ENCODE peak calls at places on chromosomes 3 and 15, in nine cellular contexts. X, B, P, R, G, H, Y, U and K are unnamed samples. For H3K9me3, the result is how much of the 10 kb centered on the place peaks cover.

GRCh38 chr15:65275728-65276126 is 11.0 kb downstream of the PARP16 start:
- DNase-seq in X (no peak), B (peak), P (no peak), R (no peak), G (no peak), H (no peak), Y (no peak), U (no peak), K (no peak)

GRCh38 chr3:37816271-37816670 is 45.4 kb upstream of the CTDSPL start:
- DNase-seq in X (no peak), B (no peak), P (no peak), R (no peak), G (no peak), H (no peak), Y (no peak), U (no peak), K (no peak)

GRCh38 chr15:77002954-77003912 is 8.3 kb downstream of the PSTPIP1 start:
- DNase-seq in X (peak), B (no peak), P (peak), R (no peak), G (no peak), H (peak), Y (peak), U (peak), K (peak)

GRCh38 chr3:129605593-129606521 is 619 bp downstream of the PLXND1 start:
- DNase-seq in X (peak), B (no peak), P (peak), R (no peak), G (peak), H (peak), Y (peak), U (peak), K (no peak)

GRCh38 chr3:30314757-30315156 is 291.6 kb upstream of the TGFBR2 start:
- DNase-seq in X (no peak), B (no peak), P (no peak), R (no peak), G (no peak), H (no peak), Y (no peak), U (no peak), K (no peak)

GRCh38 chr3:38497026-38497425 is 886 bp downstream of the EXOG start:
- DNase-seq in X (no peak), B (no peak), P (no peak), R (no peak), G (no peak), H (no peak), Y (no peak), U (no peak), K (no peak)

GRCh38 chr3:8357859-8358258 is 143.8 kb upstream of the LMCD1 start:
- DNase-seq in X (no peak), B (no peak), P (no peak), R (no peak), G (no peak), H (no peak), Y (no peak), U (no peak), K (no peak)

GRCh38 chr15:67680645-67681044 is 138.1 kb downstream of the MAP2K5 start:
- DNase-seq in X (no peak), B (no peak), P (no peak), R (no peak), G (no peak), H (no peak), Y (no peak), U (no peak), K (no peak)

GRCh38 chr3:72100626-72101187 is 315.8 kb upstream of the PROK2 start:
- DNase-seq in X (peak), B (no peak), P (peak), R (peak), G (peak), H (peak), Y (peak), U (peak), K (peak)

GRCh38 chr15:57606816-57607215 is 15.1 kb downstream of the MYZAP start:
- DNase-seq in X (no peak), B (no peak), P (no peak), R (no peak), G (no peak), H (no peak), Y (no peak), U (no peak), K (no peak)

GRCh38 chr15:29568840-29569532 is 253.3 kb downstream of the TJP1 start:
- DNase-seq in X (no peak), B (peak), P (no peak), R (no peak), G (no peak), H (no peak), Y (no peak), U (no peak), K (no peak)

GRCh38 chr3:78076379-78076778 is 1036.5 kb downstream of the ROBO2 start:
- DNase-seq in X (no peak), B (no peak), P (no peak), R (no peak), G (no peak), H (no peak), Y (no peak), U (no peak), K (no peak)

GRCh38 chr3:25897019-25897418 is 107.1 kb downstream of the OXSM start:
- DNase-seq in X (no peak), B (peak), P (no peak), R (no peak), G (no peak), H (no peak), Y (no peak), U (no peak), K (no peak)

GRCh38 chr3:146313411-146314111 is 62.7 kb upstream of the PLSCR4 start:
- DNase-seq in X (no peak), B (no peak), P (no peak), R (peak), G (no peak), H (no peak), Y (no peak), U (no peak), K (no peak)

DNA sequence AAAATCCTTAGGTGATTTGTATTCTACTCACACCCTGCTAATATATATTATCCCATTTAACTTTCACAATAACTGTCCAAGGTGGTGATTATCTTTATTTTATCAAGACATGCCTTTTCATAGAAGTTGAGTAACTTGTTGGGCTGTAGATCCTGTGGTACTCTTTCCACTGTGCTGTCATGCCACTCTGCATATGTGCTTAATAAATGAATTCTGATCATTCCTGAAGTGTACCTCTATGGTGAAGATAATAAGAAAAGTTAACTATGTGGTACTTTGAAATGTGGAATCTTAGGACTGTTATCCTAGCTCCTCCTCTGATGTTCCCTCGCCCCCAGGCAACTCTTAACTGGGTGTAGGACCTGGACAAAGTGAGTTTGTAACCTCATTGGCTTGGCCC is 5.2 kb downstream of the SNRK start:
- DNase-seq in X (no peak), B (no peak), P (no peak), R (no peak), G (no peak), H (no peak), Y (no peak), U (no peak), K (no peak)
- H3K27ac ChIP-seq in X (peak), B (no peak), P (peak), R (no peak), G (no peak), H (no peak), Y (no peak), U (peak), K (no peak)

GRCh38 chr15:88701561-88702095 is 62.8 kb downstream of the ISG20 start:
- DNase-seq in X (no peak), B (peak), P (no peak), R (no peak), G (no peak), H (peak), Y (peak), U (no peak), K (no peak)

GRCh38 chr15:88703533-88703932 is 64.7 kb downstream of the ISG20 start:
- DNase-seq in X (no peak), B (no peak), P (no peak), R (no peak), G (no peak), H (no peak), Y (peak), U (no peak), K (no peak)

GRCh38 chr15:88702983-88703382 is 64.2 kb downstream of the ISG20 start:
- DNase-seq in X (no peak), B (no peak), P (no peak), R (no peak), G (no peak), H (no peak), Y (peak), U (no peak), K (no peak)

GRCh38 chr15:88699861-88700260 is 61.0 kb downstream of the ISG20 start:
- DNase-seq in X (no peak), B (no peak), P (no peak), R (no peak), G (no peak), H (no peak), Y (peak), U (no peak), K (no peak)

GRCh38 chr15:88700716-88701115 is 61.9 kb downstream of the ISG20 start:
- DNase-seq in X (no peak), B (no peak), P (no peak), R (no peak), G (no peak), H (no peak), Y (peak), U (no peak), K (no peak)
- H3K9me3 ChIP-seq in X (under half), B (under half), P (under half), R (under half), G (under half), H (under half), Y (under half), U (under half), K (under half)

DNA sequence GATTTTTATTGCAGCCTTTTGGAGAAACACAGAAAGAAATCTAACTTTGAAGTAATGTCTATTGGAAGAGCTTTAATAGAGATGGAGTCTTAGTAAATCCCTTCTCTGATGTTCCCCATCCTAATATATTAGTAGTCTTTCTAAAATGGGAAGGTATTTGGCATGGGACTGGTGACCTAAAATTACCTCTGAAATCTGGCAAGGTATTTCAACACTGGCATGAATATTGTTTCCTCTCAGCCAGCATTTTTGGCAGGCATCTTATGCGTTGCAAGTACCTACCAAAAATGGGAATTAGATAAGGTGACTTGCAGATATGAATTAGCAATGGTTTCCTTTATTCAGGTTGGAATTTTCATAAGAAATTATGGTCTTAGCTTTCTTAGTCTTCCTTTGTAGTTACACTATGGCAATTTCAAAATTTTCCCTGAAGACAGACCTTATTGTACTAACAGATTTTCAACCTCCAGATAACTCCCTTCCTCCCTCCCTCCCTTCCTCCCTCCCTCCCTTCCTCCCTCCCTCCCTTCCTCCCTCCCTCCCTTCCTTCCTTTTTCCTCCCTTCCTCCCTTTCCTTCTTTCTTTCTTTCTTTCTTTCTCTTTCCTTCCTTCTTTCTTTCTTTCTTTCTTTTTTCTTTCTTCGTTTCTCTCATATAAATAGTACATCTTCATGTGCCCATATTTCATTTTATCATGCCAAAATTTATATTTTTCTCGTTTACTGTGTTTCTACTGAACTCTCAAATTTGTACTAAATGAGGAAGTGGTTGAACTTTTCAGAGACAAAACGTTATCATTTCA is 168.2 kb upstream of the KCNMB2 start:
- DNase-seq in X (no peak), B (no peak), P (no peak), R (no peak), G (no peak), H (no peak), Y (no peak), U (peak), K (peak)
- H3K27ac ChIP-seq in X (no peak), B (no peak), P (peak), R (no peak), G (no peak), H (no peak), Y (peak), U (peak), K (peak)

GRCh38 chr15:25065286-25065685 is 110.5 kb downstream of the SNRPN start:
- DNase-seq in X (no peak), B (no peak), P (no peak), R (no peak), G (no peak), H (no peak), Y (no peak), U (no peak), K (no peak)
- H3K9me3 ChIP-seq in X (half or more), B (half or more), P (half or more), R (half or more), G (half or more), H (half or more), Y (half or more), U (under half), K (under half)

DNA sequence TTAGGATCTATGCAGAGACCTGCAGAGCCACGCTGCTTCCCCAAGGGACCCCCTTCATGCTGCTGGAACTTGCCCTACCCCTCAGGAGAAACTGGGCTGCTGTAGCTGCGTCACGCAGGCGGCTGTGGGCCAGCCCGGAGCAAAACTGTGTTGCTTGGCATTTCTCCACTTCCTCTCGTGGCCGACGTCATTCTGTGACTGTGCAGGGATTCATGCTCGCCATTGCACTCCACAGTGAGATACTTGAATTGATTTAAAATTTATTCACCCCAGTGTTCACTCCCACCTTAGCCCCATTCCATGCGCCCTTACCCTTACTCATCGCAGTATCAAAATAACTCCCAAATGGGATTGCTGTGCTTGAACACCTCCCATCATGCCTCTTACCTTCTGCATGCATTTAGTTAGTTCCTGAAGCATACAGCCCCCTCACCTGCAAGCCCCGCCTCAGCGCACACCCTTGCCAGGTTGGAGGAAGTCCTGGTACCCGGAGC is 45.7 kb downstream of the TMEM44 start:
- DNase-seq in X (no peak), B (no peak), P (peak), R (no peak), G (no peak), H (no peak), Y (peak), U (peak), K (peak)
- H3K27ac ChIP-seq in X (no peak), B (no peak), P (peak), R (peak), G (no peak), H (no peak), Y (peak), U (peak), K (peak)